ENCODE peak calls at places on chromosomes 13 and 19, in five cellular contexts. S, L, M, H and T are unnamed samples.

GRCh38 chr19:33293255-33294057 is 8.9 kb downstream of the CEBPA start:
- DNase-seq in S (no peak), L (peak), M (no peak), H (no peak), T (peak)

GRCh38 chr19:10379880-10380310 is 477 bp downstream of the TYK2 start:
- DNase-seq in S (no peak), L (no peak), M (no peak), H (no peak), T (no peak)

GRCh38 chr19:46015961-46016425 is 6.9 kb downstream of the PGLYRP1 start:
- DNase-seq in S (no peak), L (no peak), M (no peak), H (peak), T (no peak)

GRCh38 chr19:53646144-53646543 is 14.3 kb downstream of the DPRX start:
- DNase-seq in S (no peak), L (no peak), M (no peak), H (no peak), T (no peak)

GRCh38 chr19:39246951-39247669 is 1.5 kb downstream of the IFNL4 start:
- DNase-seq in S (no peak), L (no peak), M (no peak), H (no peak), T (no peak)

GRCh38 chr19:21466627-21467026 is 38.8 kb upstream of the ZNF429 start:
- DNase-seq in S (no peak), L (no peak), M (no peak), H (no peak), T (no peak)

GRCh38 chr19:8487137-8487851 is 15.1 kb downstream of the PRAM1 start:
- DNase-seq in S (peak), L (no peak), M (no peak), H (no peak), T (no peak)

GRCh38 chr13:44854264-44855060 is 134.8 kb downstream of the NUFIP1 start:
- DNase-seq in S (no peak), L (no peak), M (no peak), H (no peak), T (peak)

GRCh38 chr13:95485518-95486144 is 66.9 kb upstream of the CLDN10 start:
- DNase-seq in S (no peak), L (peak), M (no peak), H (no peak), T (no peak)

GRCh38 chr19:55809381-55810058 is 22.3 kb downstream of the NLRP11 start:
- DNase-seq in S (peak), L (peak), M (no peak), H (peak), T (peak)

GRCh38 chr13:79320433-79320832 is 85.6 kb downstream of the RBM26 start:
- DNase-seq in S (no peak), L (no peak), M (no peak), H (no peak), T (no peak)

GRCh38 chr13:50236898-50237318 is 221.7 kb downstream of the KCNRG start:
- DNase-seq in S (peak), L (no peak), M (no peak), H (no peak), T (no peak)

GRCh38 chr19:19860756-19861390 is 4.8 kb upstream of the ZNF253 start:
- DNase-seq in S (peak), L (no peak), M (no peak), H (no peak), T (no peak)

GRCh38 chr19:49749771-49750170 is 13.3 kb downstream of the TSKS start:
- DNase-seq in S (no peak), L (no peak), M (no peak), H (no peak), T (no peak)

GRCh38 chr13:113836917-113837553 is 26.8 kb downstream of the GAS6 start:
- DNase-seq in S (no peak), L (peak), M (no peak), H (peak), T (no peak)

GRCh38 chr19:32407004-32407992 is 1.7 kb downstream of the DPY19L3 start:
- DNase-seq in S (no peak), L (peak), M (no peak), H (no peak), T (no peak)

GRCh38 chr13:76129305-76130040 is 493.3 kb downstream of the LMO7 start:
- DNase-seq in S (no peak), L (no peak), M (no peak), H (no peak), T (no peak)

GRCh38 chr19:18657590-18658365 is 20.9 kb downstream of the KLHL26 start:
- DNase-seq in S (no peak), L (no peak), M (no peak), H (no peak), T (no peak)

GRCh38 chr13:102039264-102039663 is 362.6 kb downstream of the FGF14 start:
- DNase-seq in S (no peak), L (no peak), M (no peak), H (no peak), T (no peak)

GRCh38 chr13:53121131-53121773 is 92.6 kb downstream of the OLFM4 start:
- DNase-seq in S (no peak), L (no peak), M (no peak), H (no peak), T (no peak)

GRCh38 chr19:44582581-44583265 is 30.6 kb upstream of the IGSF23 start:
- DNase-seq in S (no peak), L (peak), M (no peak), H (peak), T (peak)

GRCh38 chr13:20301391-20302071 is 69.4 kb upstream of the GJB6 start:
- DNase-seq in S (no peak), L (no peak), M (no peak), H (no peak), T (no peak)

GRCh38 chr19:47330466-47330869 is 1.5 kb upstream of the C5AR2 start:
- DNase-seq in S (no peak), L (peak), M (no peak), H (no peak), T (no peak)

GRCh38 chr19:33490041-33490451 is 31.5 kb downstream of the PEPD start:
- DNase-seq in S (no peak), L (no peak), M (no peak), H (no peak), T (no peak)

GRCh38 chr13:49560270-49561063 is 24.9 kb downstream of the RCBTB1 start:
- DNase-seq in S (no peak), L (peak), M (no peak), H (peak), T (peak)

GRCh38 chr13:89571676-89572075 is 1775.8 kb upstream of the MIR17HG start:
- DNase-seq in S (no peak), L (no peak), M (no peak), H (no peak), T (no peak)

GRCh38 chr19:41588497-41589209 is 12.7 kb downstream of the CEACAM21 start:
- DNase-seq in S (no peak), L (peak), M (no peak), H (peak), T (peak)

GRCh38 chr13:106318941-106319411 is 216.5 kb downstream of the EFNB2 start:
- DNase-seq in S (no peak), L (peak), M (no peak), H (peak), T (no peak)

GRCh38 chr13:44676534-44676933 is 100.4 kb upstream of the TSC22D1 start:
- DNase-seq in S (no peak), L (no peak), M (no peak), H (no peak), T (no peak)

GRCh38 chr19:35132254-35132653 is 2.6 kb downstream of the LGI4 start:
- DNase-seq in S (no peak), L (no peak), M (no peak), H (no peak), T (no peak)

GRCh38 chr13:109151255-109151654 is 521.8 kb downstream of the MYO16 start:
- DNase-seq in S (no peak), L (peak), M (no peak), H (no peak), T (no peak)

GRCh38 chr13:26867451-26868067 is 107.0 kb upstream of the GPR12 start:
- DNase-seq in S (no peak), L (peak), M (no peak), H (peak), T (peak)

GRCh38 chr19:54209748-54210494 is 9.3 kb downstream of the RPS9 start:
- DNase-seq in S (no peak), L (peak), M (no peak), H (peak), T (peak)

GRCh38 chr13:55160911-55161310 is 1979.8 kb upstream of the PRR20A start:
- DNase-seq in S (no peak), L (no peak), M (no peak), H (no peak), T (no peak)

GRCh38 chr19:10718205-10719196 is 622 bp downstream of the DNM2 start:
- DNase-seq in S (peak), L (peak), M (peak), H (peak), T (no peak)

GRCh38 chr19:23762884-23763711 is 4.4 kb upstream of the ZNF681 start:
- DNase-seq in S (peak), L (peak), M (peak), H (no peak), T (peak)

GRCh38 chr13:39663958-39664357 is 8.5 kb downstream of the COG6 start:
- DNase-seq in S (no peak), L (no peak), M (no peak), H (no peak), T (no peak)

GRCh38 chr13:26488236-26489028 is 69.1 kb upstream of the WASF3 start:
- DNase-seq in S (no peak), L (no peak), M (no peak), H (no peak), T (no peak)

GRCh38 chr13:73991884-73992283 is 142.3 kb downstream of the KLF12 start:
- DNase-seq in S (no peak), L (no peak), M (no peak), H (no peak), T (no peak)